ENCODE peak calls at places on chromosomes 13 and 19, in six cellular contexts. T is HCT116, M is HepG2, J is GM12878, R is K562, B is H1. I is an unnamed sample.
A peak's percentile ranks its signal among the peaks of the same experiment; 100 is the strongest.

GRCh38 chr13:90938848-90939247 is 408.6 kb upstream of the MIR17HG start:
- DNase-seq in J (no peak), R (no peak), M (no peak), B (no peak), T (no peak), I (no peak)

GRCh38 chr19:47232422-47233211 is 1.6 kb upstream of the BBC3 start:
- DNase-seq in T (no peak), B (no peak), M (no peak), R (no peak), J (no peak), I (no peak)

GRCh38 chr13:89708013-89708412 is 1639.5 kb upstream of the MIR17HG start:
- DNase-seq in M (no peak), R (no peak), B (no peak), J (no peak), T (no peak), I (no peak)

GRCh38 chr13:112464720-112465119 is 88.6 kb downstream of the SPACA7 start:
- DNase-seq in M (no peak), J (no peak), R (no peak), B (peak; percentile 30), T (no peak), I (no peak)

GRCh38 chr13:52925775-52926285 is 77.4 kb upstream of the PCDH8 start:
- DNase-seq in M (no peak), J (no peak), B (no peak), T (no peak), R (no peak), I (no peak)

GRCh38 chr13:44211286-44211685 is 162.3 kb upstream of the SERP2 start:
- DNase-seq in T (no peak), M (no peak), R (no peak), J (no peak), B (no peak), I (no peak)

GRCh38 chr13:81540777-81541176 is 1199.9 kb upstream of the SPRY2 start:
- DNase-seq in T (no peak), B (no peak), M (peak; percentile 1), J (no peak), R (no peak), I (no peak)

GRCh38 chr19:48480151-48480475 is 10.9 kb downstream of the CYTH2 start:
- DNase-seq in J (no peak), M (no peak), R (no peak), B (no peak), T (no peak), I (peak; percentile 73)

GRCh38 chr13:100527644-100528043 is 60.9 kb downstream of the GGACT start:
- DNase-seq in R (no peak), T (no peak), J (no peak), M (no peak), B (no peak), I (no peak)

GRCh38 chr13:114067886-114068722 is 64.3 kb downstream of the RASA3 start:
- DNase-seq in R (no peak), B (no peak), J (no peak), M (no peak), T (no peak), I (peak; percentile 10)

GRCh38 chr19:7655581-7655980 is 13.3 kb upstream of the RETN start:
- DNase-seq in J (no peak), R (no peak), M (no peak), B (no peak), T (no peak), I (no peak)

GRCh38 chr13:37194428-37194861 is 89.0 kb upstream of the CSNK1A1L start:
- DNase-seq in R (no peak), J (no peak), B (no peak), T (no peak), M (no peak), I (no peak)

DNA sequence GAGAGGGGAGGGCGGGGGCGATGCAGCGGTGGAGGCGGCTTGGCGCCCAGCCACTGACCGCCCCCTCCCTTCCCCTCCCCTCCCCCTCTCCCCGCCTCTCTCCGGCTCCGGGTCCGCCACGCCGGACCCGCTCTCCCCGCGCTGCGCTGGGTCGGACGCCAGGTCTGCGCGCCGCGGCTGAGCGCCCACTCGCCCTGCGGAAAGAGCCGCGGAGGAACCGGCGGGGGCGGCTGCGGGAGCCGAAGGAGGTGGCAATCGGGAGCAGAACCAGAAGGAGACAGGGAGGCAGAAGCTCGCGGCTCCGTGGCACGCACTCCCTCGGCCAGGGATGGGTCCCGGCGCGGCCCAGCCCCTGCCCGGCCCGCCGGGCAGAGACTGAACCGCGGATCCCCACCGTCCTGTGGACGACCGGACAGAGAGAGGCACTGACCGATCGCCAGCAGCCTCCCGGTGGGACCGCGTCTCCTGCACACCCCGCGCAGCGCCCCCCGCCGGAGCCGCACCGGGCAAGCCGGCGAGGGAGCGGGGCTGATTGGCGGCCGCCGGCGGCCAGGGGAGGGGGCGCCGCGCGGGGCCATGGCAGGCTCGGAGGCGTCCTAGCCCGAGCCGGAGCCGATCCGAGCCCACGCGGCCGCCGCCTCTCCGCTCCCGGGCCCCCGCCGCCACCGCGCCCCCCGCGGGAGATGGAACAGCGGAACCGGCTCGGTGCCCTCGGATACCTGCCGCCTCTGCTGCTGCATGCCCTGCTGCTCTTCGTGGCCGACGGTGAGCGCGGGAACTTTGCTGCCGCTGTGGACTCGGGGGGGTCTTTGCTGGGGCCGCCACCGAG is at the start of gene VSTM2B:
- DNase-seq in T (no peak), M (no peak), R (no peak), J (no peak), B (peak; percentile 71), I (peak; percentile 29)
- TF ChIP-seq CTCF in T (no peak), M (no peak), R (no peak), J (no peak), B (peak; percentile 7), I (no peak)

GRCh38 chr13:31138515-31138914 is 23.2 kb downstream of the HSPH1 start:
- DNase-seq in B (no peak), M (no peak), R (no peak), J (no peak), T (no peak), I (no peak)
- TF ChIP-seq ATF3 in B (no peak), M (no peak), R (no peak), J (no peak), T (no peak), I (no peak)

GRCh38 chr19:4267101-4267900 is 11.8 kb upstream of the SHD start:
- DNase-seq in B (peak; percentile 90), M (peak; percentile 72), J (no peak), R (peak; percentile 88), T (peak; percentile 75), I (peak; percentile 88)

GRCh38 chr19:4266253-4267000 is 12.6 kb upstream of the SHD start:
- DNase-seq in B (no peak), M (no peak), J (no peak), R (no peak), T (no peak), I (no peak)

GRCh38 chr19:4264812-4265211 is 14.3 kb upstream of the SHD start:
- DNase-seq in J (no peak), M (no peak), R (no peak), T (no peak), B (no peak), I (no peak)

GRCh38 chr19:4268816-4269430 is 10.1 kb upstream of the SHD start:
- DNase-seq in R (no peak), T (no peak), J (no peak), B (no peak), M (no peak), I (no peak)

DNA sequence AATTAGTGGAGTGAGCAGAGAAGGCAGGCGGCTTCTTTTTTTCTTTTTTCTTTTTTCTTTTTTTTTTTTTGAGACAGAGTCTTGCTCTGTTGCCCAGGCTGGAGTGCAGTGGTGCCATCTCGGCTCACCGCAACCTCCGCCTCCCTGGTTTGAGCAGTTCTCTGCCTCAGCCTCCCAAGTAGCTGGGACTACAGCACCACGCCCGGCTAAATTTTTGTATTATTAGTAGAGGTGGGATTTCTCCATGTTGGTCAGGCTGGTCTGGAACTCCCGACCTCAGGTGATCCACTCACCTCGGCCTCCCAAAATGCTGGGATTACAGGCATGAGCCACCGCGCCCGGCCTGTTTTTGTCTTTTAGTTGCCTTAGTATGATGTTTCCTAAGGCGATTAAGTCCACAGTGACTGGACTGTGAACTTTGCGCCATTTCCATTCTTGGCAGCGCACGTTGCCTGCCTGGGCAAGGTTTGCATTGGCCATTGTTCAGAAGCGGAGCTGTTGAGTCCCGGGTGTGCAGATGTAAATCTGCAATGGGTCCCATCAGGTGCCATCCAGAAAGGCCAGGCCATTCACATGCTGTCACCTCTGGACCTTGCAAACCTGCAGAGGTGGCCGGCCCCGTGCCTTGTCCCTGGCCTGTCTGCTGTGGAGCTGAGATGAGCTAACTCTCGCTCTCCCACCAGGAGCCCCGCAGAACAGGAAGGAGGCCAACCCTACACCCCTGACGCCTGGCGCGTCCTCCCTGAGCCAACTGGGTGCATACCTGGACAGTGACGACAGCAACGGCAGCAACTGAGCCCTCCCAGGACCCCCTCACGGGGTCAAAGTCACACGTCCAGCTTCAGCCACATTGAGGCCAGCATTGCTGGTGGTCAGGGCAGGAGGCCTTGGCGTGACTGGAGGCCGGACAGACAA is 10.9 kb upstream of the SHD start:
- DNase-seq in J (no peak), B (no peak), M (peak; percentile 69), T (no peak), R (no peak), I (no peak)
- TF ChIP-seq CTCF in J (no peak), B (no peak), M (no peak), T (no peak), R (no peak), I (no peak)

GRCh38 chr19:34171877-34172660 is at the start of gene LSM14A:
- DNase-seq in R (peak; percentile 94), B (peak; percentile 94), T (peak; percentile 64), J (peak; percentile 33), M (peak; percentile 77), I (peak; percentile 90)

GRCh38 chr19:34176581-34176980 is 4.3 kb downstream of the LSM14A start:
- DNase-seq in B (no peak), M (no peak), J (no peak), R (no peak), T (no peak), I (no peak)

GRCh38 chr19:34173145-34173956 is 1.0 kb downstream of the LSM14A start:
- DNase-seq in M (peak; percentile 82), B (peak; percentile 55), T (no peak), J (no peak), R (peak; percentile 46), I (peak; percentile 59)

GRCh38 chr19:34172661-34173144 is 399 bp downstream of the LSM14A start:
- DNase-seq in M (no peak), R (no peak), B (no peak), J (no peak), T (no peak), I (no peak)

DNA sequence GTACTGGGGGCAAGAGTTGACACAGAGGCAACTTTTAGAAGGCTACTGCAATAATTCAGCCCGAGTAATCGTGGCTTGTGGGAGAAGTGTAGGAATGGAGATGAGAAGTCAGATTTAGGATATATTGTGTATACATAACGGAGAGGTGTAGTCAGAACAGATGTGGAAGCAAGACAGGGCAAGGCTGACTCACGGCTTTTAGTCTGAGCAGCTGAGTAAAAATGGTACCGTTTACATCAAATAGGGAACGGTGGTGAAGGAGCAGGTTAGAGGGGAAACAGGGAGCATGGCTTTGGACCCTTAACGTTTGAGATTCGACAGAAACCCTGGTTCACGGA is 796 bp upstream of the LSM14A start:
- DNase-seq in T (no peak), B (no peak), J (peak; percentile 51), R (no peak), M (no peak), I (no peak)
- TF ChIP-seq ATF3 in T (no peak), B (no peak), J (no peak), R (peak; percentile 72), M (no peak), I (no peak)